ENCODE peak calls at places on chromosomes 2 and 18, in four cellular contexts. H is hepatocyte, S is brain microvascular endothelial cell, R is astrocyte. C is an unnamed sample. For H3K36me3 and H3K27me3, the result is how much of the 10 kb centered on the place peaks cover.

GRCh38 chr2:55771612-55772011 is 78.0 kb upstream of the PNPT1 start:
- DNase-seq in R (peak), H (peak), S (no peak), C (peak)

GRCh38 chr18:3055861-3056260 is 42.9 kb upstream of the LPIN2 start:
- DNase-seq in H (no peak), R (no peak), S (no peak), C (no peak)

GRCh38 chr2:171652411-171652775 is 34.9 kb upstream of the DYNC1I2 start:
- DNase-seq in R (no peak), S (peak), H (no peak), C (no peak)

GRCh38 chr2:134027980-134028379 is 225.9 kb upstream of the MGAT5 start:
- DNase-seq in S (no peak), R (no peak), H (no peak), C (peak)

GRCh38 chr2:11389551-11390528 is 45.4 kb upstream of the ROCK2 start:
- DNase-seq in R (peak), H (peak), S (peak), C (no peak)

GRCh38 chr18:58615150-58616132 is 13.4 kb downstream of the ALPK2 start:
- DNase-seq in R (no peak), S (no peak), H (no peak), C (no peak)

GRCh38 chr2:190325588-190325987 is 6.0 kb upstream of the HIBCH start:
- DNase-seq in S (no peak), H (no peak), R (no peak), C (no peak)

GRCh38 chr2:165144315-165144714 is 59.5 kb downstream of the SCN3A start:
- DNase-seq in H (peak), R (no peak), S (no peak), C (no peak)

GRCh38 chr2:136310005-136310495 is 192.1 kb upstream of the CXCR4 start:
- DNase-seq in S (no peak), R (no peak), H (no peak), C (no peak)

GRCh38 chr18:58662118-58662517 is 9.1 kb upstream of the MALT1 start:
- DNase-seq in S (no peak), R (no peak), H (no peak), C (no peak)

GRCh38 chr18:11308499-11308898 is 159.1 kb upstream of the PIEZO2 start:
- DNase-seq in H (no peak), R (peak), S (no peak), C (no peak)

GRCh38 chr18:2847341-2848144 is 737 bp downstream of the EMILIN2 start:
- DNase-seq in H (peak), R (no peak), S (peak), C (peak)

GRCh38 chr2:30190637-30191036 is 40.7 kb upstream of the LBH start:
- DNase-seq in H (no peak), R (no peak), S (no peak), C (no peak)

GRCh38 chr2:216636570-216637450 is 3.6 kb downstream of the IGFBP2 start:
- DNase-seq in R (peak), H (peak), S (peak), C (peak)

GRCh38 chr2:159936471-159936870 is 125.9 kb downstream of the PLA2R1 start:
- DNase-seq in S (no peak), H (no peak), R (no peak), C (no peak)

GRCh38 chr18:47149457-47150028 is 757 bp downstream of the HDHD2 start:
- DNase-seq in R (peak), H (peak), S (peak), C (peak)

GRCh38 chr2:200089756-200090109 is 134.4 kb downstream of the MAIP1 start:
- DNase-seq in R (no peak), H (no peak), S (no peak), C (no peak)
- H3K4me3 ChIP-seq in R (no peak), H (no peak), S (no peak), C (no peak)

DNA sequence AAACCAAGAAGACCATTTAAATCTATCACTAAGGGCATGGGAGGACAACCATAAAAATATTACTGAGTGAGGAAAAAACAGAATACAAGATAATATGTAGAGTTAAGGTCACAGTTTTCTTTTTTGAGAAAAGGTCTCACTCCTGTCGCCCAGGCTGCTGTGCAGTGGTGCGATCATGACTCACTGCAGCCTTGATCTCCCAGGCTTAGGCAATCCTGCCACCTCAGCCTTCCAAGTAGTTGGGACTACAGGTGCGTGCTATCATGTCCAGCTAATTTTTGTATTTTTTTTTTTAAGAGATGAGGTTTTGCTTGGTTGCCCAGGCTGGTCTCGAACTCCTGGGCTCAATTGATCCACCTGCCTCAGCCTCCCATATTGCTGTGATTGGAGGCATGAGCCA is 24.0 kb downstream of the POLR1A start:
- DNase-seq in R (no peak), S (no peak), H (no peak), C (no peak)
- H3K36me3 ChIP-seq in R (half or more), S (under half), H (under half), C (under half)

DNA sequence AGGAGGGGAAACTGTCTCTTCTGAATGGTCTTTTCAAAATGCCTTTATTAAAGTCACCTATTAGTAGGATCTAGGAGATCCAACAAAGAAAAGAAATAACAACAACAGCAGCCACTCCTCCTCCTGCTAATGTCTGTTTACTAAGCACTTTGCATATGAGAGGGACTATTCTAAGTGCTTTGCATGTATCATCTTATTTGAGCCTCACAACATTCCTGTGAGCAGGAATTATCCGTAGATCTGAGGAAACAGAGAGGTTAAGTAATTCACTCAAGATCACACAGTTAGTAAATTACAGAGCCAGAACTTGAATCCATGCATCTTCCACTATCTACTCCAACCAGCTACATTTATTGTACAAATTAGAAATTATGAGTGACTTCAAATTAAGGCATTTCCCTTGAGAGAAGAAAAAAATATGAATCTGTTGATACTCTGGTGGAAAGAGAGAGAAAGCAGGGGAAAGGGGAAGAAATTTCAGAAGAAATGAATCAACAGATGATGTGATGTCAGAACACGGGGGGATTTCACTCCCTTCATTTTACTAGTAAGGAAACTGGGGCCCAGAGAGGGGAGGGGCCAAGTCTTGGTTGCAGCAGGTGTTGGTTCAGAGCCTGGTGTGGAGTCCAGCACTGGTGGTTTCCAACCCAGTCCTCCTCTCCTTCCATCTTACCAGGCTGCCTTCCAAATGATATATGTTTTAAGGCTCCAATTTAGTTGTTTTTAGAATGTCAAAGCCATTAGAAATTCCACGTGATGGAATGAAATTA is 49.7 kb downstream of the TSN start:
- DNase-seq in H (no peak), R (no peak), S (no peak), C (peak)
- H3K27me3 ChIP-seq in H (under half), R (under half), S (under half), C (under half)

GRCh38 chr2:217941886-217942728 is 60.7 kb downstream of the TNS1 start:
- DNase-seq in H (no peak), R (no peak), S (no peak), C (no peak)
- H3K4me3 ChIP-seq in H (no peak), R (peak), S (peak), C (no peak)

GRCh38 chr2:101026923-101027469 is 24.9 kb downstream of the RPL31 start:
- DNase-seq in S (no peak), H (no peak), R (no peak), C (peak)

GRCh38 chr2:101027852-101028251 is 25.8 kb downstream of the RPL31 start:
- DNase-seq in S (no peak), H (no peak), R (no peak), C (no peak)

GRCh38 chr2:101023327-101024107 is 21.4 kb downstream of the RPL31 start:
- DNase-seq in H (no peak), S (no peak), R (no peak), C (no peak)

GRCh38 chr2:101022221-101022620 is 20.1 kb downstream of the RPL31 start:
- DNase-seq in H (no peak), S (no peak), R (no peak), C (no peak)

DNA sequence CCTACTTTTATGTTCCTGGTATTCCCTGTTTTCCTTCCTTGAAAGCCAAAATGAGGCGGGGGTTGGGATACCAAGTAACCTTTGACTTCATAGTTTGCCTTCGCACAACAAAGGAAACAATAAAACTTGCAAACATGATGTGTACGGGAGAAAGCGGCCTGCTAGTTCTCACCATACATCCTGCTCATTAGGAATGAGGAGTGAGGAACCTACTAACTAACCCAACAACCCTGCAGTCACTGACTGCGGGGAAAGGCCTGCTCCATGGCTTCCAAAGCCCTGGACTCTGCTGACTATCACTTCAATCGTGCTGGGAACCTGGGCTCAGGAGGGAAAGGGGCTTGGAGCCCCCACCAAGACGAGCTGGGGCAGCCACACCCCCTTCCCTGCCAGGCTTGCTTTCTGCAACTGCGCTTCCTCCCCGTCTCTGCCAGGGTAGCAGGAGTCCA is 24.2 kb downstream of the RPL31 start:
- DNase-seq in R (no peak), S (no peak), H (no peak), C (peak)
- H3K36me3 ChIP-seq in R (under half), S (under half), H (under half), C (under half)

GRCh38 chr2:237637429-237638135 is 10.2 kb downstream of the LRRFIP1 start:
- DNase-seq in H (no peak), S (no peak), R (no peak), C (no peak)

GRCh38 chr2:237639441-237640220 is 12.2 kb downstream of the LRRFIP1 start:
- DNase-seq in S (no peak), H (no peak), R (no peak), C (no peak)

GRCh38 chr2:237643066-237643465 is 15.7 kb downstream of the LRRFIP1 start:
- DNase-seq in R (no peak), H (no peak), S (no peak), C (no peak)

GRCh38 chr2:237642030-237642700 is 14.8 kb downstream of the LRRFIP1 start:
- DNase-seq in R (no peak), H (no peak), S (no peak), C (no peak)

GRCh38 chr2:237640493-237640998 is 13.2 kb downstream of the LRRFIP1 start:
- DNase-seq in H (no peak), S (no peak), R (no peak), C (no peak)
- H3K27me3 ChIP-seq in H (under half), S (under half), R (under half), C (under half)

C was measured in H7.